ENCODE peak calls at places on chromosomes 4 and X, in nine cellular contexts. K, S, W, Z, L, A, F, C and P are unnamed samples.
A peak's percentile ranks its signal among the peaks of the same experiment; 100 is the strongest.

GRCh38 chrX:118551426-118551825 is 55.8 kb downstream of the DOCK11 start:
- DNase-seq in L (no peak), S (no peak), A (no peak), C (no peak), K (no peak), Z (no peak), W (no peak), F (no peak), P (no peak)

GRCh38 chrX:15816886-15817285 is 26.6 kb downstream of the ZRSR2 start:
- DNase-seq in A (no peak), C (peak; percentile 4), L (peak; percentile 12), K (no peak), F (peak; percentile 11), Z (no peak), W (peak; percentile 40), S (no peak), P (no peak)

GRCh38 chr4:145248971-145249370 is 68.6 kb upstream of the OTUD4 start:
- DNase-seq in F (no peak), W (no peak), A (no peak), S (no peak), Z (no peak), C (no peak), K (no peak), L (no peak), P (no peak)

GRCh38 chr4:77201857-77202256 is 44.9 kb downstream of the CCNG2 start:
- DNase-seq in W (no peak), F (no peak), A (no peak), K (no peak), C (no peak), L (no peak), Z (no peak), S (no peak), P (no peak)

GRCh38 chr4:163492951-163493504 is 1.5 kb upstream of the TMA16 start:
- DNase-seq in Z (peak; percentile 24), L (no peak), C (no peak), K (no peak), A (no peak), F (peak; percentile 19), W (no peak), S (no peak), P (peak; percentile 7)

GRCh38 chrX:68935362-68935761 is 106.5 kb downstream of the EFNB1 start:
- DNase-seq in K (no peak), S (no peak), A (no peak), C (no peak), Z (no peak), F (no peak), L (no peak), W (no peak), P (no peak)

GRCh38 chr4:25313194-25313895 is 771 bp downstream of the ZCCHC4 start:
- DNase-seq in C (no peak), K (peak; percentile 8), S (no peak), W (no peak), F (peak; percentile 70), L (no peak), A (no peak), Z (peak; percentile 13), P (peak; percentile 36)

GRCh38 chr4:66911898-66912297 is 633.4 kb downstream of the CENPC start:
- DNase-seq in Z (peak; percentile 54), C (no peak), F (no peak), S (no peak), K (no peak), W (no peak), A (no peak), L (no peak), P (no peak)

GRCh38 chr4:23728393-23728792 is 161.5 kb downstream of the PPARGC1A start:
- DNase-seq in L (no peak), W (no peak), A (no peak), C (no peak), Z (peak; percentile 28), S (no peak), K (no peak), F (no peak), P (no peak)

GRCh38 chr4:2489081-2489805 is 20.3 kb downstream of the RNF4 start:
- DNase-seq in W (no peak), L (no peak), C (no peak), K (no peak), A (no peak), S (no peak), Z (no peak), F (peak; percentile 17), P (no peak)

GRCh38 chr4:52833941-52834525 is 28.1 kb upstream of the RASL11B start:
- DNase-seq in F (peak; percentile 41), K (no peak), A (no peak), S (no peak), L (no peak), C (no peak), W (no peak), Z (peak; percentile 27), P (no peak)

GRCh38 chrX:149825424-149825823 is 43.7 kb downstream of the MAGEA9 start:
- DNase-seq in L (no peak), K (no peak), S (no peak), A (no peak), F (peak; percentile 56), C (peak; percentile 50), Z (peak; percentile 24), W (no peak), P (peak; percentile 39)